ENCODE peak calls at places on chromosomes 6 and 20, in seven cellular contexts. G, R, J, D, B, W and S are unnamed samples.

GRCh38 chr20:2942439-2942838 is 69.2 kb downstream of the PTPRA start:
- DNase-seq in G (peak), R (no peak), J (peak), D (no peak), B (no peak), W (no peak), S (no peak)

GRCh38 chr6:18088419-18089296 is 33.8 kb downstream of the NHLRC1 start:
- DNase-seq in G (no peak), R (no peak), J (no peak), D (no peak), B (no peak), W (no peak), S (no peak)

GRCh38 chr6:158026054-158026900 is 44.6 kb downstream of the SYNJ2 start:
- DNase-seq in G (peak), R (no peak), J (peak), D (peak), B (peak), W (peak), S (peak)

GRCh38 chr6:109526905-109527628 is 44.0 kb upstream of the ZBTB24 start:
- DNase-seq in G (peak), R (peak), J (peak), D (peak), B (peak), W (peak), S (peak)

GRCh38 chr6:148829415-148830101 is 82.7 kb downstream of the UST start:
- DNase-seq in G (peak), R (no peak), J (peak), D (no peak), B (no peak), W (no peak), S (no peak)

GRCh38 chr20:39855799-39856198 is 833.2 kb downstream of the MAFB start:
- DNase-seq in G (peak), R (no peak), J (peak), D (no peak), B (peak), W (no peak), S (no peak)

GRCh38 chr6:159929819-159930218 is 39.0 kb downstream of the MAS1 start:
- DNase-seq in G (no peak), R (no peak), J (no peak), D (no peak), B (peak), W (peak), S (no peak)

GRCh38 chr6:69918766-69919165 is 52.4 kb downstream of the COL19A1 start:
- DNase-seq in G (peak), R (no peak), J (peak), D (no peak), B (peak), W (no peak), S (no peak)

GRCh38 chr6:110044093-110044492 is 66.0 kb downstream of the GPR6 start:
- DNase-seq in G (no peak), R (no peak), J (no peak), D (no peak), B (no peak), W (no peak), S (no peak)

GRCh38 chr6:44779130-44779826 is 391.8 kb downstream of the CDC5L start:
- DNase-seq in G (no peak), R (no peak), J (no peak), D (no peak), B (no peak), W (peak), S (no peak)

GRCh38 chr6:10420546-10421507 is 6.0 kb upstream of the TFAP2A start:
- DNase-seq in G (no peak), R (no peak), J (no peak), D (no peak), B (no peak), W (no peak), S (no peak)

GRCh38 chr6:16419636-16420331 is 181.4 kb downstream of the GMPR start:
- DNase-seq in G (no peak), R (no peak), J (no peak), D (no peak), B (no peak), W (peak), S (no peak)

GRCh38 chr6:4344317-4344899 is 209.0 kb upstream of the ECI2 start:
- DNase-seq in G (no peak), R (no peak), J (peak), D (no peak), B (no peak), W (no peak), S (no peak)